ENCODE peak calls at places on chromosomes 11 and 22, in nine cellular contexts. W is AG08396; H is naive thymus-derived CD8-positive, alpha-beta T cell; Z is IMR-90; R is pancreas; Q is DMS153; M is activated CD4-positive, CD25-positive, alpha-beta regulatory T cell; F is stimulated activated CD4-positive, alpha-beta T cell treated with anti-CD3 and anti-CD28 coated beads, Interleukin-4, amount 100 ng/mL, for 4 hours; T is naive B cell. Y is an unnamed sample.

GRCh38 chr11:92070026-92070889 is 154.4 kb upstream of the FAT3 start:
- DNase-seq in T (no peak), Z (no peak), W (no peak), H (no peak), F (no peak), R (no peak), M (no peak), Q (no peak), Y (no peak)

GRCh38 chr11:4181780-4182721 is 87.5 kb downstream of the RRM1 start:
- DNase-seq in R (peak), Z (peak), F (peak), Q (peak), W (peak), T (no peak), M (no peak), H (no peak), Y (peak)

GRCh38 chr11:57370251-57370650 is 10.7 kb downstream of the PRG3 start:
- DNase-seq in Q (no peak), Z (peak), H (no peak), R (no peak), W (no peak), F (no peak), T (no peak), M (no peak), Y (no peak)

GRCh38 chr11:126526471-126526870 is 171.0 kb downstream of the ST3GAL4 start:
- DNase-seq in M (no peak), Q (no peak), T (no peak), H (no peak), R (no peak), Z (no peak), F (no peak), W (no peak), Y (no peak)

GRCh38 chr11:68810164-68810563 is 31.6 kb downstream of the CPT1A start:
- DNase-seq in Z (no peak), R (peak), W (no peak), Q (no peak), T (no peak), H (no peak), F (no peak), M (no peak), Y (no peak)

GRCh38 chr11:69906453-69906907 is 87.3 kb upstream of the FGF3 start:
- DNase-seq in R (no peak), Q (no peak), H (no peak), W (no peak), T (no peak), M (no peak), F (no peak), Z (peak), Y (no peak)

GRCh38 chr11:102179366-102179765 is 69.1 kb downstream of the YAP1 start:
- DNase-seq in Q (no peak), R (no peak), W (no peak), F (no peak), Z (no peak), M (no peak), T (no peak), H (no peak), Y (no peak)

GRCh38 chr11:9266132-9266736 is 1.1 kb upstream of the DENND5A start:
- DNase-seq in Z (no peak), H (no peak), Q (no peak), W (no peak), R (peak), M (no peak), T (no peak), F (no peak), Y (no peak)

GRCh38 chr11:84522331-84522730 is 1104.8 kb downstream of the DLG2 start:
- DNase-seq in M (no peak), W (no peak), T (no peak), Z (no peak), H (no peak), Q (no peak), F (no peak), R (no peak), Y (no peak)

GRCh38 chr11:134047586-134047999 is 21.3 kb upstream of the JAM3 start:
- DNase-seq in M (no peak), R (no peak), Q (no peak), Z (peak), T (no peak), H (no peak), F (no peak), W (peak), Y (no peak)

GRCh38 chr11:46159694-46160093 is 38.4 kb upstream of the PHF21A start:
- DNase-seq in M (no peak), H (no peak), Z (no peak), F (no peak), W (no peak), R (no peak), Q (no peak), T (no peak), Y (no peak)

GRCh38 chr11:69241075-69241740 is 52.7 kb upstream of the MYEOV start:
- DNase-seq in H (no peak), Z (no peak), Q (no peak), M (no peak), R (no peak), T (no peak), F (no peak), W (no peak), Y (no peak)

GRCh38 chr22:22552630-22553029 is 6.4 kb downstream of the PRAME start:
- DNase-seq in Q (peak), W (no peak), R (no peak), H (no peak), M (no peak), Z (no peak), F (no peak), T (no peak), Y (no peak)

GRCh38 chr11:123194308-123195181 is 503 bp downstream of the CLMP start:
- DNase-seq in T (no peak), Q (no peak), M (no peak), Z (peak), W (peak), F (no peak), R (no peak), H (no peak), Y (no peak)

GRCh38 chr11:35412285-35412684 is 7.1 kb downstream of the SLC1A2 start:
- DNase-seq in T (no peak), R (no peak), M (no peak), W (peak), Q (no peak), F (no peak), H (no peak), Z (peak), Y (no peak)

GRCh38 chr22:30990675-30991074 is 21.6 kb downstream of the TUG1 start:
- DNase-seq in H (no peak), F (no peak), R (no peak), Q (no peak), Z (no peak), T (no peak), W (no peak), M (no peak), Y (no peak)